ENCODE peak calls at places on chromosomes 13 and 19, in eight cellular contexts. L is cardiac fibroblast; F is substantia nigra; T is caudate nucleus; D is heart right ventricle; Y is CD8-positive, alpha-beta memory T cell; J is stimulated activated CD8-positive, alpha-beta memory T cell treated with anti-CD3 and anti-CD28 coated beads, Interleukin-2, amount 100 ng/mL, for 48 hours; M is NCI-H446 treated with DMSO at 0.1 percent for 48 hours. W is an unnamed sample.
A peak's percentile ranks its signal among the peaks of the same experiment; 100 is the strongest.

GRCh38 chr13:73335226-73335625 is 276.4 kb downstream of the KLF5 start:
- DNase-seq in L (peak; percentile 83), F (no peak), T (no peak), D (no peak), Y (no peak), J (no peak), M (no peak), W (peak; percentile 95)

GRCh38 chr13:39864221-39864620 is 208.8 kb downstream of the COG6 start:
- DNase-seq in L (no peak), F (no peak), T (no peak), D (no peak), Y (no peak), J (no peak), M (no peak), W (no peak)

GRCh38 chr19:55958356-55958755 is 10.7 kb downstream of the NLRP8 start:
- DNase-seq in L (no peak), F (no peak), T (no peak), D (no peak), Y (no peak), J (no peak), M (no peak), W (peak; percentile 29)

GRCh38 chr19:16445238-16446107 is 26.3 kb downstream of the EPS15L1 start:
- DNase-seq in L (peak; percentile 71), F (no peak), T (no peak), D (no peak), Y (no peak), J (no peak), M (no peak), W (no peak)

GRCh38 chr13:31048521-31048920 is 113.2 kb downstream of the HSPH1 start:
- DNase-seq in L (peak; percentile 18), F (no peak), T (no peak), D (no peak), Y (no peak), J (no peak), M (no peak), W (peak; percentile 61)

GRCh38 chr19:4814625-4815425 is 16.7 kb downstream of the TICAM1 start:
- DNase-seq in L (peak; percentile 40), F (no peak), T (no peak), D (no peak), Y (no peak), J (no peak), M (no peak), W (no peak)

GRCh38 chr13:80972857-80973478 is 632.0 kb upstream of the SPRY2 start:
- DNase-seq in L (no peak), F (no peak), T (no peak), D (no peak), Y (no peak), J (no peak), M (no peak), W (no peak)

GRCh38 chr19:38228491-38229439 is 4.7 kb upstream of the DPF1 start:
- DNase-seq in L (no peak), F (peak; percentile 50), T (no peak), D (no peak), Y (no peak), J (no peak), M (no peak), W (no peak)

GRCh38 chr19:14155371-14155770 is 19.0 kb upstream of the ASF1B start:
- DNase-seq in L (no peak), F (no peak), T (no peak), D (no peak), Y (no peak), J (no peak), M (no peak), W (no peak)

GRCh38 chr19:51602189-51602854 is 27.9 kb downstream of the SIGLEC5 start:
- DNase-seq in L (no peak), F (no peak), T (no peak), D (no peak), Y (no peak), J (no peak), M (no peak), W (no peak)

GRCh38 chr19:49342291-49342721 is 7.1 kb downstream of the CD37 start:
- DNase-seq in L (no peak), F (no peak), T (no peak), D (no peak), Y (no peak), J (no peak), M (no peak), W (no peak)

GRCh38 chr13:77698211-77699058 is 948 bp downstream of the SLAIN1 start:
- DNase-seq in L (peak; percentile 3), F (no peak), T (no peak), D (peak; percentile 15), Y (peak; percentile 26), J (peak; percentile 20), M (no peak), W (no peak)

GRCh38 chr19:46412983-46413261 is 442 bp downstream of the CCDC8 start:
- DNase-seq in L (no peak), F (no peak), T (no peak), D (no peak), Y (no peak), J (no peak), M (no peak), W (no peak)

GRCh38 chr19:1853295-1854031 is 5.2 kb upstream of the REXO1 start:
- DNase-seq in L (peak; percentile 83), F (peak; percentile 51), T (no peak), D (peak; percentile 83), Y (peak; percentile 77), J (peak; percentile 82), M (no peak), W (peak; percentile 73)

GRCh38 chr13:81929988-81930387 is 1589.1 kb upstream of the SPRY2 start:
- DNase-seq in L (peak; percentile 5), F (no peak), T (no peak), D (no peak), Y (no peak), J (no peak), M (no peak), W (peak; percentile 60)

GRCh38 chr13:32229443-32229842 is 85.7 kb downstream of the ZAR1L start:
- DNase-seq in L (no peak), F (no peak), T (no peak), D (no peak), Y (no peak), J (no peak), M (peak; percentile 82), W (no peak)

GRCh38 chr19:7868671-7869452 is 5.3 kb downstream of the PRR36 start:
- DNase-seq in L (peak; percentile 67), F (peak; percentile 34), T (no peak), D (peak; percentile 69), Y (peak; percentile 79), J (peak; percentile 76), M (no peak), W (peak; percentile 80)

GRCh38 chr19:29255006-29255405 is 42.1 kb upstream of the UQCRFS1 start:
- DNase-seq in L (no peak), F (no peak), T (no peak), D (no peak), Y (no peak), J (no peak), M (no peak), W (no peak)

GRCh38 chr19:4717191-4717965 is 6.3 kb downstream of the DPP9 start:
- DNase-seq in L (peak; percentile 95), F (peak; percentile 21), T (no peak), D (no peak), Y (no peak), J (no peak), M (no peak), W (peak; percentile 81)

GRCh38 chr19:33904681-33905080 is 108.0 kb downstream of the KCTD15 start:
- DNase-seq in L (peak; percentile 34), F (peak; percentile 21), T (no peak), D (no peak), Y (no peak), J (no peak), M (no peak), W (peak; percentile 32)

GRCh38 chr19:42086188-42086736 is 10.3 kb downstream of the ZNF574 start:
- DNase-seq in L (no peak), F (no peak), T (no peak), D (no peak), Y (no peak), J (no peak), M (no peak), W (no peak)

GRCh38 chr13:47696677-47697076 is 304.4 kb downstream of the SUCLA2 start:
- DNase-seq in L (no peak), F (no peak), T (no peak), D (no peak), Y (no peak), J (no peak), M (no peak), W (no peak)

GRCh38 chr19:8569066-8569761 is 8.0 kb downstream of the MYO1F start:
- DNase-seq in L (peak; percentile 94), F (no peak), T (no peak), D (no peak), Y (peak; percentile 62), J (peak; percentile 44), M (no peak), W (no peak)

GRCh38 chr19:11204943-11205349 is 7.6 kb upstream of the KANK2 start:
- DNase-seq in L (no peak), F (no peak), T (no peak), D (no peak), Y (no peak), J (no peak), M (no peak), W (no peak)

GRCh38 chr13:64276232-64276631 is 2860.6 kb upstream of the PCDH20 start:
- DNase-seq in L (no peak), F (no peak), T (no peak), D (no peak), Y (no peak), J (no peak), M (no peak), W (no peak)

GRCh38 chr13:20801704-20802103 is 27.9 kb upstream of the EEF1AKMT1 start:
- DNase-seq in L (no peak), F (no peak), T (no peak), D (no peak), Y (no peak), J (no peak), M (no peak), W (no peak)

GRCh38 chr13:23618341-23618740 is 48.1 kb downstream of the TNFRSF19 start:
- DNase-seq in L (peak; percentile 99), F (no peak), T (no peak), D (no peak), Y (no peak), J (no peak), M (no peak), W (peak; percentile 12)

GRCh38 chr19:45569619-45570421 is 14.8 kb downstream of the OPA3 start:
- DNase-seq in L (peak; percentile 58), F (peak; percentile 36), T (no peak), D (peak; percentile 73), Y (peak; percentile 25), J (peak; percentile 47), M (no peak), W (peak; percentile 78)

GRCh38 chr19:9295411-9295849 is 14.2 kb downstream of the ZNF699 start:
- DNase-seq in L (peak; percentile 28), F (no peak), T (no peak), D (no peak), Y (no peak), J (no peak), M (no peak), W (no peak)

GRCh38 chr19:41758846-41759245 is 3.5 kb downstream of the CEACAM6 start:
- DNase-seq in L (no peak), F (no peak), T (no peak), D (no peak), Y (no peak), J (no peak), M (no peak), W (peak; percentile 7)

GRCh38 chr19:52689804-52690394 is 44.9 kb downstream of the ZNF611 start:
- DNase-seq in L (no peak), F (peak; percentile 15), T (no peak), D (peak; percentile 41), Y (peak; percentile 20), J (peak; percentile 3), M (no peak), W (no peak)

W was measured in HT-29.